ENCODE peak calls at places on chromosomes 3 and 15, in four cellular contexts. One of them, this sample, is unnamed.

GRCh38 chr3:66195347-66195783 is 25.4 kb upstream of the SLC25A26 start:
- DNase-seq in fibroblast of lung: peak; percentile 51
- DNase-seq in foreskin fibroblast: peak; percentile 90
- DNase-seq in cardiac muscle cell: peak; percentile 54
- DNase-seq in this sample: no peak

GRCh38 chr3:147702499-147702898 is 293.3 kb downstream of the ZIC1 start:
- DNase-seq in foreskin fibroblast: no peak
- DNase-seq in cardiac muscle cell: peak; percentile 10
- DNase-seq in fibroblast of lung: peak; percentile 46
- DNase-seq in this sample: no peak

GRCh38 chr3:127450331-127450730 is 140.2 kb downstream of the TPRA1 start:
- DNase-seq in cardiac muscle cell: no peak
- DNase-seq in foreskin fibroblast: no peak
- DNase-seq in fibroblast of lung: no peak
- DNase-seq in this sample: peak; percentile 57

GRCh38 chr15:73322665-73323373 is 45.9 kb downstream of the HCN4 start:
- DNase-seq in fibroblast of lung: no peak
- DNase-seq in cardiac muscle cell: no peak
- DNase-seq in foreskin fibroblast: no peak
- DNase-seq in this sample: peak; percentile 85

GRCh38 chr3:127222664-127223063 is 29.7 kb downstream of the PRR23E start:
- DNase-seq in foreskin fibroblast: no peak
- DNase-seq in fibroblast of lung: no peak
- DNase-seq in cardiac muscle cell: no peak
- DNase-seq in this sample: no peak

GRCh38 chr3:83842511-83842910 is 1116.3 kb upstream of the CADM2 start:
- DNase-seq in fibroblast of lung: peak; percentile 7
- DNase-seq in cardiac muscle cell: no peak
- DNase-seq in foreskin fibroblast: no peak
- DNase-seq in this sample: no peak

GRCh38 chr15:92637621-92638020 is 18.0 kb downstream of the FAM174B start:
- DNase-seq in fibroblast of lung: no peak
- DNase-seq in cardiac muscle cell: no peak
- DNase-seq in foreskin fibroblast: no peak
- DNase-seq in this sample: no peak

GRCh38 chr3:64666171-64666581 is 21.6 kb downstream of the ADAMTS9 start:
- DNase-seq in fibroblast of lung: peak; percentile 60
- DNase-seq in cardiac muscle cell: peak; percentile 23
- DNase-seq in foreskin fibroblast: peak; percentile 61
- DNase-seq in this sample: no peak

GRCh38 chr3:41190509-41191284 is 8.6 kb upstream of the CTNNB1 start:
- DNase-seq in fibroblast of lung: no peak
- DNase-seq in foreskin fibroblast: no peak
- DNase-seq in cardiac muscle cell: no peak
- DNase-seq in this sample: no peak

GRCh38 chr3:132343018-132343612 is 25.9 kb downstream of the ACP3 start:
- DNase-seq in cardiac muscle cell: peak; percentile 82
- DNase-seq in fibroblast of lung: peak; percentile 52
- DNase-seq in foreskin fibroblast: peak; percentile 84
- DNase-seq in this sample: no peak

GRCh38 chr15:66881173-66881905 is 179.3 kb downstream of the SMAD6 start:
- DNase-seq in fibroblast of lung: no peak
- DNase-seq in foreskin fibroblast: no peak
- DNase-seq in cardiac muscle cell: no peak
- DNase-seq in this sample: no peak

GRCh38 chr15:101159096-101159935 is 92.5 kb downstream of the CHSY1 start:
- DNase-seq in cardiac muscle cell: peak; percentile 31
- DNase-seq in foreskin fibroblast: no peak
- DNase-seq in fibroblast of lung: no peak
- DNase-seq in this sample: no peak

GRCh38 chr15:29364429-29365078 is 94.9 kb upstream of the NSMCE3 start:
- DNase-seq in cardiac muscle cell: peak; percentile 76
- DNase-seq in foreskin fibroblast: peak; percentile 58
- DNase-seq in fibroblast of lung: peak; percentile 90
- DNase-seq in this sample: no peak

GRCh38 chr3:59192473-59192872 is 142.6 kb upstream of the CFAP20DC start:
- DNase-seq in foreskin fibroblast: peak; percentile 35
- DNase-seq in cardiac muscle cell: peak; percentile 10
- DNase-seq in fibroblast of lung: peak; percentile 94
- DNase-seq in this sample: no peak

GRCh38 chr15:64901914-64902313 is 9.8 kb upstream of the ANKDD1A start:
- DNase-seq in foreskin fibroblast: no peak
- DNase-seq in cardiac muscle cell: no peak
- DNase-seq in fibroblast of lung: no peak
- DNase-seq in this sample: no peak

GRCh38 chr3:11671648-11672100 is 28.0 kb upstream of the VGLL4 start:
- DNase-seq in cardiac muscle cell: peak; percentile 70
- DNase-seq in fibroblast of lung: peak; percentile 72
- DNase-seq in foreskin fibroblast: peak; percentile 31
- DNase-seq in this sample: no peak

GRCh38 chr3:46950661-46951241 is 25.8 kb downstream of the CCDC12 start:
- DNase-seq in fibroblast of lung: no peak
- DNase-seq in cardiac muscle cell: no peak
- DNase-seq in foreskin fibroblast: no peak
- DNase-seq in this sample: peak; percentile 50

GRCh38 chr15:23467110-23467600 is 20.1 kb upstream of the GOLGA6L2 start:
- DNase-seq in cardiac muscle cell: peak; percentile 40
- DNase-seq in fibroblast of lung: peak; percentile 16
- DNase-seq in foreskin fibroblast: peak; percentile 11
- DNase-seq in this sample: no peak

GRCh38 chr3:39910828-39911464 is 101.5 kb downstream of the MYRIP start:
- DNase-seq in cardiac muscle cell: peak; percentile 30
- DNase-seq in fibroblast of lung: peak; percentile 68
- DNase-seq in foreskin fibroblast: peak; percentile 46
- DNase-seq in this sample: no peak

DNA sequence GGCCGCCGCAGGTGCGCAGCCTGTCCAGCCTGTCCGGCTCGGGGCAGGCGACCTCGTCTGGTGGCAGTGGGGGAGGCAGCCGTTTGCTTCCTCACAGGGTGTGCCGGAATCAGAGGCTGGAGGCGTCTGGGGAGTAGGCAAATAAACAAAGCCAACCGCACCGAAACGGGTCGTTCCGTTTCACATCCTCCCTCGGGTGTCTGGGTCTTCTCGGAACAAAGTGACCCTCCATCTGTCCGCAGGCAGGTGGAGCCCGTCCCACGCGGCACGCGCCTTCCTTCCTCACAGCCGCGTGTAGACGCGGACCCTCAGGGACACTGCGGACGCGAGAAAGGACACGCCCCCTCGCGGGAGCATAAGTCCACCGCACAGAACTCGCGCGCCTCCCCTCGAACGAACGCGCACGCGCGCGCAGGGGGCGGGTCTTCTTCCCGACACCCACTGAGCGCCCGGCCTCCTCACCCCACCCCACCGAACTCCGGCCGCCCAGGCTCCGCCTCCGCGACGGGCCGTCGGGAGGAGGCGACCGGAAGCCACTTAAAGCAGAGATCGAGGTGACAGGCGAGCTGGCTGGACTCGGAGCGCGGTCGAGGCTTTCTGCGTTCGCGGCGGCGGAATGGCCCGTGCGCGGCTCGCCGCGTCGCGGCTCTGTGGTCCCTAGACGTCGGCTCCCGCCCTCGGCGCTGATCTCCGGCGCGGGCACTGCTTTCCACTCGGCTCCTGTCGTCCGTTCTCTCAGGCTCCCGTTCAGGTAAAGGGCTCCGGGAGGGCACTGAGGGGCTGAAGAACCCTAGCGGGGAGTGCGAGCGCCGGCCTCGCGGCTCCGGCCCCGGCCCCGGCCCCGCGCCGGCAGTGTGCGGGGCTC is at the start of gene TIPARP:
- DNase-seq in foreskin fibroblast: peak; percentile 100
- DNase-seq in fibroblast of lung: peak; percentile 96
- DNase-seq in cardiac muscle cell: peak; percentile 98
- DNase-seq in this sample: peak; percentile 100
- TF ChIP-seq CTCF in foreskin fibroblast: peak; percentile 45
- TF ChIP-seq CTCF in fibroblast of lung: peak; percentile 43
- TF ChIP-seq CTCF in cardiac muscle cell: peak; percentile 58
- TF ChIP-seq CTCF in this sample: peak; percentile 89

GRCh38 chr15:95113041-95113440 is 881.7 kb downstream of the MCTP2 start:
- DNase-seq in fibroblast of lung: no peak
- DNase-seq in foreskin fibroblast: peak; percentile 58
- DNase-seq in cardiac muscle cell: no peak
- DNase-seq in this sample: no peak
- TF ChIP-seq CTCF in fibroblast of lung: no peak
- TF ChIP-seq CTCF in foreskin fibroblast: no peak
- TF ChIP-seq CTCF in cardiac muscle cell: no peak
- TF ChIP-seq CTCF in this sample: no peak

GRCh38 chr15:89495638-89496145 is 691 bp downstream of the RHCG start:
- DNase-seq in fibroblast of lung: no peak
- DNase-seq in cardiac muscle cell: no peak
- DNase-seq in foreskin fibroblast: no peak
- DNase-seq in this sample: no peak

GRCh38 chr15:89494006-89494405 is 2.4 kb downstream of the RHCG start:
- DNase-seq in cardiac muscle cell: no peak
- DNase-seq in foreskin fibroblast: no peak
- DNase-seq in fibroblast of lung: no peak
- DNase-seq in this sample: peak; percentile 46

GRCh38 chr15:89494941-89495637 is 1.3 kb downstream of the RHCG start:
- DNase-seq in fibroblast of lung: no peak
- DNase-seq in foreskin fibroblast: peak; percentile 26
- DNase-seq in cardiac muscle cell: peak; percentile 32
- DNase-seq in this sample: no peak

GRCh38 chr15:89498574-89498906 is 2.2 kb upstream of the RHCG start:
- DNase-seq in cardiac muscle cell: no peak
- DNase-seq in foreskin fibroblast: no peak
- DNase-seq in fibroblast of lung: no peak
- DNase-seq in this sample: no peak

GRCh38 chr15:89496155-89497098 is at the start of gene RHCG:
- DNase-seq in cardiac muscle cell: peak; percentile 60
- DNase-seq in fibroblast of lung: peak; percentile 36
- DNase-seq in foreskin fibroblast: peak; percentile 52
- DNase-seq in this sample: no peak
- TF ChIP-seq CTCF in cardiac muscle cell: peak; percentile 61
- TF ChIP-seq CTCF in fibroblast of lung: peak; percentile 45
- TF ChIP-seq CTCF in foreskin fibroblast: peak; percentile 24
- TF ChIP-seq CTCF in this sample: peak; percentile 77

GRCh38 chr3:138097192-138097829 is 18.1 kb downstream of the DZIP1L start:
- DNase-seq in foreskin fibroblast: no peak
- DNase-seq in fibroblast of lung: no peak
- DNase-seq in cardiac muscle cell: no peak
- DNase-seq in this sample: no peak
- TF ChIP-seq CTCF in foreskin fibroblast: peak; percentile 38
- TF ChIP-seq CTCF in fibroblast of lung: peak; percentile 50
- TF ChIP-seq CTCF in cardiac muscle cell: peak; percentile 52
- TF ChIP-seq CTCF in this sample: peak; percentile 65

GRCh38 chr3:125054436-125055164 is 1.2 kb downstream of the HEG1 start:
- DNase-seq in cardiac muscle cell: peak; percentile 68
- DNase-seq in foreskin fibroblast: peak; percentile 73
- DNase-seq in fibroblast of lung: peak; percentile 53
- DNase-seq in this sample: no peak
- TF ChIP-seq CTCF in cardiac muscle cell: no peak
- TF ChIP-seq CTCF in foreskin fibroblast: no peak
- TF ChIP-seq CTCF in fibroblast of lung: peak; percentile 17
- TF ChIP-seq CTCF in this sample: peak; percentile 70

GRCh38 chr15:84633311-84634227 is 20.5 kb downstream of the WDR73 start:
- DNase-seq in foreskin fibroblast: peak; percentile 88
- DNase-seq in fibroblast of lung: peak; percentile 83
- DNase-seq in cardiac muscle cell: peak; percentile 84
- DNase-seq in this sample: no peak
- TF ChIP-seq CTCF in foreskin fibroblast: no peak
- TF ChIP-seq CTCF in fibroblast of lung: no peak
- TF ChIP-seq CTCF in cardiac muscle cell: no peak
- TF ChIP-seq CTCF in this sample: peak; percentile 20

GRCh38 chr3:89246326-89246725 is 138.9 kb downstream of the EPHA3 start:
- DNase-seq in foreskin fibroblast: peak; percentile 1
- DNase-seq in cardiac muscle cell: no peak
- DNase-seq in fibroblast of lung: no peak
- DNase-seq in this sample: no peak
- TF ChIP-seq CTCF in foreskin fibroblast: no peak
- TF ChIP-seq CTCF in cardiac muscle cell: no peak
- TF ChIP-seq CTCF in fibroblast of lung: no peak
- TF ChIP-seq CTCF in this sample: peak; percentile 12

GRCh38 chr3:69309810-69310209 is 76.1 kb downstream of the FRMD4B start:
- DNase-seq in cardiac muscle cell: peak; percentile 68
- DNase-seq in fibroblast of lung: peak; percentile 40
- DNase-seq in foreskin fibroblast: peak; percentile 37
- DNase-seq in this sample: no peak
- TF ChIP-seq CTCF in cardiac muscle cell: peak; percentile 74
- TF ChIP-seq CTCF in fibroblast of lung: peak; percentile 64
- TF ChIP-seq CTCF in foreskin fibroblast: peak; percentile 55
- TF ChIP-seq CTCF in this sample: peak; percentile 82

This sample was measured in chondrocyte.